ENCODE peak calls at places on chromosomes 6 and 20, in six cellular contexts. One of them, this sample, is unnamed.

GRCh38 chr6:166078294-166078693 is 89.4 kb downstream of the TBXT start:
- DNase-seq in OCI-LY7: no peak
- DNase-seq in ascending aorta: no peak
- DNase-seq in suprapubic skin: no peak
- DNase-seq in CD8-positive, alpha-beta memory T cell: no peak
- DNase-seq in Peyer's patch: no peak
- DNase-seq in this sample: no peak

GRCh38 chr20:57437672-57438330 is 46.6 kb downstream of the RBM38 start:
- DNase-seq in ascending aorta: peak
- DNase-seq in OCI-LY7: no peak
- DNase-seq in suprapubic skin: no peak
- DNase-seq in CD8-positive, alpha-beta memory T cell: no peak
- DNase-seq in Peyer's patch: no peak
- DNase-seq in this sample: no peak

GRCh38 chr20:37108676-37109075 is 12.9 kb upstream of the RBL1 start:
- DNase-seq in Peyer's patch: no peak
- DNase-seq in OCI-LY7: no peak
- DNase-seq in ascending aorta: no peak
- DNase-seq in CD8-positive, alpha-beta memory T cell: no peak
- DNase-seq in suprapubic skin: no peak
- DNase-seq in this sample: no peak

GRCh38 chr6:144408151-144408550 is 123.0 kb downstream of the UTRN start:
- DNase-seq in CD8-positive, alpha-beta memory T cell: no peak
- DNase-seq in ascending aorta: no peak
- DNase-seq in suprapubic skin: no peak
- DNase-seq in Peyer's patch: no peak
- DNase-seq in OCI-LY7: no peak
- DNase-seq in this sample: no peak

GRCh38 chr6:41092421-41093140 is 19.8 kb downstream of the NFYA start:
- DNase-seq in suprapubic skin: no peak
- DNase-seq in CD8-positive, alpha-beta memory T cell: no peak
- DNase-seq in Peyer's patch: no peak
- DNase-seq in ascending aorta: no peak
- DNase-seq in OCI-LY7: peak
- DNase-seq in this sample: no peak

GRCh38 chr6:106882601-106883518 is 91.7 kb downstream of the CD24 start:
- DNase-seq in suprapubic skin: no peak
- DNase-seq in ascending aorta: no peak
- DNase-seq in CD8-positive, alpha-beta memory T cell: no peak
- DNase-seq in Peyer's patch: no peak
- DNase-seq in OCI-LY7: no peak
- DNase-seq in this sample: no peak

GRCh38 chr20:33947709-33948295 is 45.9 kb upstream of the RALY start:
- DNase-seq in OCI-LY7: peak
- DNase-seq in Peyer's patch: no peak
- DNase-seq in CD8-positive, alpha-beta memory T cell: peak
- DNase-seq in suprapubic skin: no peak
- DNase-seq in ascending aorta: no peak
- DNase-seq in this sample: peak

GRCh38 chr6:17574871-17575560 is 25.1 kb upstream of the FAM8A1 start:
- DNase-seq in CD8-positive, alpha-beta memory T cell: no peak
- DNase-seq in Peyer's patch: no peak
- DNase-seq in ascending aorta: no peak
- DNase-seq in OCI-LY7: no peak
- DNase-seq in suprapubic skin: no peak
- DNase-seq in this sample: no peak

GRCh38 chr6:106119526-106119925 is 33.4 kb downstream of the PRDM1 start:
- DNase-seq in CD8-positive, alpha-beta memory T cell: no peak
- DNase-seq in ascending aorta: no peak
- DNase-seq in Peyer's patch: no peak
- DNase-seq in suprapubic skin: no peak
- DNase-seq in OCI-LY7: no peak
- DNase-seq in this sample: no peak

GRCh38 chr6:160133441-160134336 is 12.1 kb downstream of the SLC22A1 start:
- DNase-seq in CD8-positive, alpha-beta memory T cell: no peak
- DNase-seq in Peyer's patch: no peak
- DNase-seq in suprapubic skin: no peak
- DNase-seq in OCI-LY7: no peak
- DNase-seq in ascending aorta: no peak
- DNase-seq in this sample: no peak

GRCh38 chr6:106511274-106512047 is 117.8 kb downstream of the RTN4IP1 start:
- DNase-seq in ascending aorta: no peak
- DNase-seq in OCI-LY7: peak
- DNase-seq in CD8-positive, alpha-beta memory T cell: peak
- DNase-seq in suprapubic skin: no peak
- DNase-seq in Peyer's patch: peak
- DNase-seq in this sample: peak

GRCh38 chr6:144714031-144714732 is 429.0 kb downstream of the UTRN start:
- DNase-seq in CD8-positive, alpha-beta memory T cell: no peak
- DNase-seq in OCI-LY7: no peak
- DNase-seq in ascending aorta: no peak
- DNase-seq in suprapubic skin: no peak
- DNase-seq in Peyer's patch: no peak
- DNase-seq in this sample: no peak

GRCh38 chr20:1674361-1674760 is 16.8 kb upstream of the SIRPG start:
- DNase-seq in ascending aorta: no peak
- DNase-seq in suprapubic skin: no peak
- DNase-seq in Peyer's patch: peak
- DNase-seq in OCI-LY7: no peak
- DNase-seq in CD8-positive, alpha-beta memory T cell: peak
- DNase-seq in this sample: no peak

GRCh38 chr20:15925376-15925775 is 647.9 kb downstream of the KIF16B start:
- DNase-seq in Peyer's patch: no peak
- DNase-seq in CD8-positive, alpha-beta memory T cell: no peak
- DNase-seq in OCI-LY7: no peak
- DNase-seq in ascending aorta: no peak
- DNase-seq in suprapubic skin: no peak
- DNase-seq in this sample: no peak

GRCh38 chr6:38871745-38872568 is 156.8 kb downstream of the DNAH8 start:
- DNase-seq in ascending aorta: no peak
- DNase-seq in Peyer's patch: peak
- DNase-seq in suprapubic skin: no peak
- DNase-seq in CD8-positive, alpha-beta memory T cell: peak
- DNase-seq in OCI-LY7: peak
- DNase-seq in this sample: peak

GRCh38 chr6:84052883-84053241 is 19.3 kb downstream of the MRAP2 start:
- DNase-seq in CD8-positive, alpha-beta memory T cell: no peak
- DNase-seq in Peyer's patch: no peak
- DNase-seq in OCI-LY7: no peak
- DNase-seq in ascending aorta: no peak
- DNase-seq in suprapubic skin: no peak
- DNase-seq in this sample: no peak
- H3K27ac ChIP-seq in CD8-positive, alpha-beta memory T cell: no peak
- H3K27ac ChIP-seq in Peyer's patch: no peak
- H3K27ac ChIP-seq in OCI-LY7: no peak
- H3K27ac ChIP-seq in ascending aorta: peak
- H3K27ac ChIP-seq in suprapubic skin: no peak
- H3K27ac ChIP-seq in this sample: no peak

DNA sequence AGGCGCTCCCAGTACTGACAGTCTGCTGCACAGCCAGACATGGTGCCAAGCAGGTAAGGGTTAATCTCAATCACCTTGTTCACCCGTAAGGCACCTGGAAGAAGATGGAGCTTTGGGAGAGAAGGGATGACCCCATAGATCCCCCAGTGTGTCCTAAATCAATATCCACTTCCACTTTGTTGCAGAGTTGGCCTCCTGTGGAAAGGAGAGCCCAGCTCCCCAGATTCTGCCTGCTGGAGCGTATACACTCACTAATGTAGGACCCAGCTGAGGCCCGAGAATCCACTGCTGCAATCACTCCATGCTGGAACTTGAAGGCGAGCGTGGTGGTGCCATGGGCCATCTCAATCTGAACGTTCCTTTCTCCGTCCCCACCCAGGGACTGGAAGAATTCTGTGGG is 1.2 kb downstream of the PSMB8 start:
- DNase-seq in ascending aorta: no peak
- DNase-seq in OCI-LY7: no peak
- DNase-seq in suprapubic skin: no peak
- DNase-seq in CD8-positive, alpha-beta memory T cell: no peak
- DNase-seq in Peyer's patch: no peak
- DNase-seq in this sample: no peak
- H3K4me3 ChIP-seq in ascending aorta: no peak
- H3K4me3 ChIP-seq in OCI-LY7: peak
- H3K4me3 ChIP-seq in suprapubic skin: peak
- H3K4me3 ChIP-seq in CD8-positive, alpha-beta memory T cell: peak
- H3K4me3 ChIP-seq in Peyer's patch: peak
- H3K4me3 ChIP-seq in this sample: peak

GRCh38 chr6:138502546-138502945 is 3.3 kb upstream of the NHSL1 start:
- DNase-seq in Peyer's patch: no peak
- DNase-seq in CD8-positive, alpha-beta memory T cell: no peak
- DNase-seq in OCI-LY7: no peak
- DNase-seq in suprapubic skin: no peak
- DNase-seq in ascending aorta: no peak
- DNase-seq in this sample: no peak
- H3K27ac ChIP-seq in Peyer's patch: no peak
- H3K27ac ChIP-seq in CD8-positive, alpha-beta memory T cell: no peak
- H3K27ac ChIP-seq in OCI-LY7: no peak
- H3K27ac ChIP-seq in suprapubic skin: no peak
- H3K27ac ChIP-seq in ascending aorta: no peak
- H3K27ac ChIP-seq in this sample: no peak

GRCh38 chr6:168884050-168884645 is 369.5 kb downstream of the THBS2 start:
- DNase-seq in suprapubic skin: no peak
- DNase-seq in Peyer's patch: no peak
- DNase-seq in CD8-positive, alpha-beta memory T cell: no peak
- DNase-seq in OCI-LY7: no peak
- DNase-seq in ascending aorta: no peak
- DNase-seq in this sample: no peak
- H3K4me3 ChIP-seq in suprapubic skin: no peak
- H3K4me3 ChIP-seq in Peyer's patch: peak
- H3K4me3 ChIP-seq in CD8-positive, alpha-beta memory T cell: peak
- H3K4me3 ChIP-seq in OCI-LY7: peak
- H3K4me3 ChIP-seq in ascending aorta: peak
- H3K4me3 ChIP-seq in this sample: peak

GRCh38 chr6:108848116-108848868 is at the start of gene ARMC2:
- DNase-seq in suprapubic skin: peak
- DNase-seq in OCI-LY7: peak
- DNase-seq in ascending aorta: peak
- DNase-seq in Peyer's patch: peak
- DNase-seq in CD8-positive, alpha-beta memory T cell: peak
- DNase-seq in this sample: peak
- H3K27ac ChIP-seq in suprapubic skin: peak
- H3K27ac ChIP-seq in OCI-LY7: peak
- H3K27ac ChIP-seq in ascending aorta: peak
- H3K27ac ChIP-seq in Peyer's patch: peak
- H3K27ac ChIP-seq in CD8-positive, alpha-beta memory T cell: peak
- H3K27ac ChIP-seq in this sample: peak

GRCh38 chr20:3470627-3471396 is at the start of gene ATRN:
- DNase-seq in Peyer's patch: peak
- DNase-seq in CD8-positive, alpha-beta memory T cell: peak
- DNase-seq in suprapubic skin: peak
- DNase-seq in ascending aorta: peak
- DNase-seq in OCI-LY7: no peak
- DNase-seq in this sample: peak
- H3K4me3 ChIP-seq in Peyer's patch: peak
- H3K4me3 ChIP-seq in CD8-positive, alpha-beta memory T cell: peak
- H3K4me3 ChIP-seq in suprapubic skin: peak
- H3K4me3 ChIP-seq in ascending aorta: peak
- H3K4me3 ChIP-seq in OCI-LY7: peak
- H3K4me3 ChIP-seq in this sample: peak

GRCh38 chr20:42485566-42485965 is 704.1 kb downstream of the PTPRT start:
- DNase-seq in ascending aorta: no peak
- DNase-seq in OCI-LY7: no peak
- DNase-seq in CD8-positive, alpha-beta memory T cell: no peak
- DNase-seq in suprapubic skin: no peak
- DNase-seq in Peyer's patch: no peak
- DNase-seq in this sample: no peak

GRCh38 chr20:42484790-42485365 is 704.8 kb downstream of the PTPRT start:
- DNase-seq in suprapubic skin: no peak
- DNase-seq in OCI-LY7: no peak
- DNase-seq in CD8-positive, alpha-beta memory T cell: no peak
- DNase-seq in Peyer's patch: no peak
- DNase-seq in ascending aorta: no peak
- DNase-seq in this sample: no peak

GRCh38 chr20:42483694-42484303 is 705.9 kb downstream of the PTPRT start:
- DNase-seq in CD8-positive, alpha-beta memory T cell: no peak
- DNase-seq in suprapubic skin: no peak
- DNase-seq in OCI-LY7: peak
- DNase-seq in Peyer's patch: no peak
- DNase-seq in ascending aorta: no peak
- DNase-seq in this sample: no peak

GRCh38 chr20:42482808-42483207 is 706.9 kb downstream of the PTPRT start:
- DNase-seq in CD8-positive, alpha-beta memory T cell: no peak
- DNase-seq in OCI-LY7: no peak
- DNase-seq in Peyer's patch: no peak
- DNase-seq in ascending aorta: no peak
- DNase-seq in suprapubic skin: no peak
- DNase-seq in this sample: no peak

GRCh38 chr20:42484335-42484734 is 705.4 kb downstream of the PTPRT start:
- DNase-seq in CD8-positive, alpha-beta memory T cell: no peak
- DNase-seq in Peyer's patch: no peak
- DNase-seq in OCI-LY7: no peak
- DNase-seq in ascending aorta: no peak
- DNase-seq in suprapubic skin: no peak
- DNase-seq in this sample: no peak
- H3K27ac ChIP-seq in CD8-positive, alpha-beta memory T cell: no peak
- H3K27ac ChIP-seq in Peyer's patch: no peak
- H3K27ac ChIP-seq in OCI-LY7: no peak
- H3K27ac ChIP-seq in ascending aorta: no peak
- H3K27ac ChIP-seq in suprapubic skin: peak
- H3K27ac ChIP-seq in this sample: no peak